ENCODE peak calls at places on chromosomes 12 and 14, in nine cellular contexts. One of them, this sample, is unnamed.

GRCh38 chr12:101297661-101298060 is 17.8 kb downstream of the UTP20 start:
- DNase-seq in cardiac muscle cell: no peak
- DNase-seq in CD8-positive, alpha-beta T cell: no peak
- DNase-seq in AG09319: no peak
- DNase-seq in AG04450: no peak
- DNase-seq in astrocyte of the cerebellum: no peak
- DNase-seq in heart right ventricle: no peak
- DNase-seq in omental fat pad: no peak
- DNase-seq in Peyer's patch: no peak
- DNase-seq in this sample: no peak

GRCh38 chr14:32434880-32435279 is 105.8 kb downstream of the AKAP6 start:
- DNase-seq in cardiac muscle cell: no peak
- DNase-seq in CD8-positive, alpha-beta T cell: no peak
- DNase-seq in AG09319: no peak
- DNase-seq in AG04450: no peak
- DNase-seq in astrocyte of the cerebellum: no peak
- DNase-seq in heart right ventricle: no peak
- DNase-seq in omental fat pad: no peak
- DNase-seq in Peyer's patch: no peak
- DNase-seq in this sample: no peak

GRCh38 chr12:53048780-53049401 is 974 bp upstream of the TNS2 start:
- DNase-seq in cardiac muscle cell: peak; percentile 84
- DNase-seq in CD8-positive, alpha-beta T cell: no peak
- DNase-seq in AG09319: no peak
- DNase-seq in AG04450: no peak
- DNase-seq in astrocyte of the cerebellum: no peak
- DNase-seq in heart right ventricle: peak; percentile 83
- DNase-seq in omental fat pad: no peak
- DNase-seq in Peyer's patch: peak; percentile 64
- DNase-seq in this sample: no peak

GRCh38 chr12:110639336-110640178 is 25.6 kb downstream of the TCTN1 start:
- DNase-seq in cardiac muscle cell: no peak
- DNase-seq in CD8-positive, alpha-beta T cell: no peak
- DNase-seq in AG09319: peak; percentile 14
- DNase-seq in AG04450: peak; percentile 41
- DNase-seq in astrocyte of the cerebellum: peak; percentile 34
- DNase-seq in heart right ventricle: no peak
- DNase-seq in omental fat pad: no peak
- DNase-seq in Peyer's patch: no peak
- DNase-seq in this sample: no peak

GRCh38 chr14:99028041-99028440 is 244.0 kb downstream of the BCL11B start:
- DNase-seq in cardiac muscle cell: no peak
- DNase-seq in CD8-positive, alpha-beta T cell: no peak
- DNase-seq in AG09319: no peak
- DNase-seq in AG04450: no peak
- DNase-seq in astrocyte of the cerebellum: no peak
- DNase-seq in heart right ventricle: no peak
- DNase-seq in omental fat pad: no peak
- DNase-seq in Peyer's patch: no peak
- DNase-seq in this sample: no peak

GRCh38 chr12:11978985-11979384 is 91.8 kb upstream of the BCL2L14 start:
- DNase-seq in cardiac muscle cell: no peak
- DNase-seq in CD8-positive, alpha-beta T cell: no peak
- DNase-seq in AG09319: no peak
- DNase-seq in AG04450: no peak
- DNase-seq in astrocyte of the cerebellum: no peak
- DNase-seq in heart right ventricle: no peak
- DNase-seq in omental fat pad: no peak
- DNase-seq in Peyer's patch: no peak
- DNase-seq in this sample: no peak

GRCh38 chr12:47935196-47935595 is 28.2 kb upstream of the TMEM106C start:
- DNase-seq in cardiac muscle cell: peak; percentile 26
- DNase-seq in CD8-positive, alpha-beta T cell: no peak
- DNase-seq in AG09319: peak; percentile 83
- DNase-seq in AG04450: peak; percentile 72
- DNase-seq in astrocyte of the cerebellum: peak; percentile 38
- DNase-seq in heart right ventricle: peak; percentile 55
- DNase-seq in omental fat pad: no peak
- DNase-seq in Peyer's patch: peak; percentile 56
- DNase-seq in this sample: no peak

GRCh38 chr14:38989917-38990546 is 113.0 kb downstream of the SEC23A start:
- DNase-seq in cardiac muscle cell: no peak
- DNase-seq in CD8-positive, alpha-beta T cell: no peak
- DNase-seq in AG09319: no peak
- DNase-seq in AG04450: no peak
- DNase-seq in astrocyte of the cerebellum: no peak
- DNase-seq in heart right ventricle: no peak
- DNase-seq in omental fat pad: no peak
- DNase-seq in Peyer's patch: no peak
- DNase-seq in this sample: no peak

GRCh38 chr14:54894995-54895394 is 7.6 kb downstream of the GCH1 start:
- DNase-seq in cardiac muscle cell: no peak
- DNase-seq in CD8-positive, alpha-beta T cell: no peak
- DNase-seq in AG09319: no peak
- DNase-seq in AG04450: no peak
- DNase-seq in astrocyte of the cerebellum: no peak
- DNase-seq in heart right ventricle: no peak
- DNase-seq in omental fat pad: no peak
- DNase-seq in Peyer's patch: no peak
- DNase-seq in this sample: no peak

GRCh38 chr14:96121660-96122395 is 82.7 kb downstream of the C14orf132 start:
- DNase-seq in cardiac muscle cell: no peak
- DNase-seq in CD8-positive, alpha-beta T cell: no peak
- DNase-seq in AG09319: no peak
- DNase-seq in AG04450: peak; percentile 81
- DNase-seq in astrocyte of the cerebellum: no peak
- DNase-seq in heart right ventricle: no peak
- DNase-seq in omental fat pad: no peak
- DNase-seq in Peyer's patch: no peak
- DNase-seq in this sample: no peak

GRCh38 chr12:20523658-20524057 is 155.3 kb downstream of the PDE3A start:
- DNase-seq in cardiac muscle cell: no peak
- DNase-seq in CD8-positive, alpha-beta T cell: no peak
- DNase-seq in AG09319: no peak
- DNase-seq in AG04450: no peak
- DNase-seq in astrocyte of the cerebellum: no peak
- DNase-seq in heart right ventricle: no peak
- DNase-seq in omental fat pad: no peak
- DNase-seq in Peyer's patch: no peak
- DNase-seq in this sample: no peak

GRCh38 chr12:74108729-74109128 is 428.9 kb upstream of the ATXN7L3B start:
- DNase-seq in cardiac muscle cell: no peak
- DNase-seq in CD8-positive, alpha-beta T cell: no peak
- DNase-seq in AG09319: no peak
- DNase-seq in AG04450: no peak
- DNase-seq in astrocyte of the cerebellum: no peak
- DNase-seq in heart right ventricle: no peak
- DNase-seq in omental fat pad: no peak
- DNase-seq in Peyer's patch: no peak
- DNase-seq in this sample: no peak

GRCh38 chr14:77598366-77599050 is 17.9 kb downstream of the SPTLC2 start:
- DNase-seq in cardiac muscle cell: no peak
- DNase-seq in CD8-positive, alpha-beta T cell: peak; percentile 40
- DNase-seq in AG09319: no peak
- DNase-seq in AG04450: no peak
- DNase-seq in astrocyte of the cerebellum: no peak
- DNase-seq in heart right ventricle: no peak
- DNase-seq in omental fat pad: no peak
- DNase-seq in Peyer's patch: peak; percentile 69
- DNase-seq in this sample: no peak

GRCh38 chr14:77003960-77004710 is 24.4 kb downstream of the IRF2BPL start:
- DNase-seq in cardiac muscle cell: no peak
- DNase-seq in CD8-positive, alpha-beta T cell: no peak
- DNase-seq in AG09319: no peak
- DNase-seq in AG04450: no peak
- DNase-seq in astrocyte of the cerebellum: no peak
- DNase-seq in heart right ventricle: no peak
- DNase-seq in omental fat pad: no peak
- DNase-seq in Peyer's patch: no peak
- DNase-seq in this sample: no peak

GRCh38 chr12:113197518-113198077 is 12.1 kb downstream of the RITA1 start:
- DNase-seq in cardiac muscle cell: no peak
- DNase-seq in CD8-positive, alpha-beta T cell: no peak
- DNase-seq in AG09319: no peak
- DNase-seq in AG04450: no peak
- DNase-seq in astrocyte of the cerebellum: no peak
- DNase-seq in heart right ventricle: no peak
- DNase-seq in omental fat pad: no peak
- DNase-seq in Peyer's patch: no peak
- DNase-seq in this sample: no peak

GRCh38 chr12:55693323-55694187 is 14.1 kb downstream of the ITGA7 start:
- DNase-seq in cardiac muscle cell: no peak
- DNase-seq in CD8-positive, alpha-beta T cell: no peak
- DNase-seq in AG09319: no peak
- DNase-seq in AG04450: no peak
- DNase-seq in astrocyte of the cerebellum: no peak
- DNase-seq in heart right ventricle: no peak
- DNase-seq in omental fat pad: no peak
- DNase-seq in Peyer's patch: no peak
- DNase-seq in this sample: no peak

DNA sequence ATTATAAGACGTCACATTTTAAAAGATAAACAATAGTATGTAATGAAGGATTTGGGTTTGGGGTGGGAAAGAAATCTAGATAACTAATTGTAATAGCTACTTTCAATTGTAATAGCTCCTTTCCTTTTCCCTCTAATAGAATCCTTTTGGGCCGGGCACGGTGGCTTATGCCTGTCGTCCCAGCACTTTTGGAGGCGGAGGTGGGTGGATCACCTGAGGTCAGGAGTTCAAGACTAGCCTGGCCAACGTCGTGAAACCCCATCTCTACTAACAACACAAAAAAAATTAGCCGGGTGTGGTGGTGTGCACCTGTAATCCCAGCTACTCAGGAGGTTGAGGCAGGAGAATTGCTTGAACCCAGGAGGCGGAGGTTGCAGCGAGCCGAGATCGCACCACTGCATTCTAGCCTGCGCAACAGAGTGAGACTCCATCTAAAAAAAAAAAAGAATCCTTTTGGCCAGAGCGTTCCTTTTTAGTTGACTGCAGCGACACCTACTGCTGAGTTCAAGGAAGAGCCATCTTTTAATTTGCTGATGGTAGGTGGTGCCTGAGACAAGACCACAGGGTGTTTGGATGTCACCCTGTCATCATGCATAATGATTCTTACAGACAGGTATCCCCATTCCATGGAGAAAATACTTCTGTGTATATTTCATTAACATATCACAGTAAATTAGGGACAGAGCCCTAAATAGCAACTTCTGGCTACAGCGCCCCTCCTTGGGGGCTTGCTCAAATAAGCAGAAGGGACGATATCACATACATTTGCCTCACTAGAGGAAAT is 79.5 kb downstream of the ARMH4 start:
- DNase-seq in cardiac muscle cell: peak; percentile 75
- DNase-seq in CD8-positive, alpha-beta T cell: peak; percentile 31
- DNase-seq in AG09319: peak; percentile 25
- DNase-seq in AG04450: peak; percentile 56
- DNase-seq in astrocyte of the cerebellum: peak; percentile 53
- DNase-seq in heart right ventricle: no peak
- DNase-seq in omental fat pad: no peak
- DNase-seq in Peyer's patch: peak; percentile 52
- DNase-seq in this sample: peak; percentile 54
- TF ChIP-seq CTCF in cardiac muscle cell: peak; percentile 71
- TF ChIP-seq CTCF in CD8-positive, alpha-beta T cell: peak; percentile 56
- TF ChIP-seq CTCF in AG09319: peak; percentile 73
- TF ChIP-seq CTCF in AG04450: peak; percentile 80
- TF ChIP-seq CTCF in astrocyte of the cerebellum: peak; percentile 70
- TF ChIP-seq CTCF in heart right ventricle: peak; percentile 82
- TF ChIP-seq CTCF in omental fat pad: peak; percentile 10
- TF ChIP-seq CTCF in Peyer's patch: peak; percentile 64
- TF ChIP-seq CTCF in this sample: peak; percentile 77

GRCh38 chr12:57224973-57225679 is 4.4 kb upstream of the SHMT2 start:
- DNase-seq in cardiac muscle cell: peak; percentile 59
- DNase-seq in CD8-positive, alpha-beta T cell: peak; percentile 86
- DNase-seq in AG09319: no peak
- DNase-seq in AG04450: no peak
- DNase-seq in astrocyte of the cerebellum: no peak
- DNase-seq in heart right ventricle: peak; percentile 61
- DNase-seq in omental fat pad: no peak
- DNase-seq in Peyer's patch: peak; percentile 74
- DNase-seq in this sample: no peak
- TF ChIP-seq CTCF in cardiac muscle cell: peak; percentile 65
- TF ChIP-seq CTCF in CD8-positive, alpha-beta T cell: peak; percentile 61
- TF ChIP-seq CTCF in AG09319: peak; percentile 6
- TF ChIP-seq CTCF in AG04450: peak; percentile 34
- TF ChIP-seq CTCF in astrocyte of the cerebellum: peak; percentile 60
- TF ChIP-seq CTCF in heart right ventricle: peak; percentile 61
- TF ChIP-seq CTCF in omental fat pad: peak; percentile 32
- TF ChIP-seq CTCF in Peyer's patch: peak; percentile 71
- TF ChIP-seq CTCF in this sample: no peak

GRCh38 chr12:122128481-122128880 is 45.5 kb downstream of the IL31 start:
- DNase-seq in cardiac muscle cell: no peak
- DNase-seq in CD8-positive, alpha-beta T cell: no peak
- DNase-seq in AG09319: no peak
- DNase-seq in AG04450: no peak
- DNase-seq in astrocyte of the cerebellum: no peak
- DNase-seq in heart right ventricle: no peak
- DNase-seq in omental fat pad: no peak
- DNase-seq in Peyer's patch: no peak
- DNase-seq in this sample: no peak

GRCh38 chr12:122125452-122126341 is 47.1 kb downstream of the MLXIP start:
- DNase-seq in cardiac muscle cell: no peak
- DNase-seq in CD8-positive, alpha-beta T cell: no peak
- DNase-seq in AG09319: no peak
- DNase-seq in AG04450: no peak
- DNase-seq in astrocyte of the cerebellum: no peak
- DNase-seq in heart right ventricle: no peak
- DNase-seq in omental fat pad: no peak
- DNase-seq in Peyer's patch: no peak
- DNase-seq in this sample: no peak

GRCh38 chr12:122127839-122128238 is 46.2 kb downstream of the IL31 start:
- DNase-seq in cardiac muscle cell: no peak
- DNase-seq in CD8-positive, alpha-beta T cell: no peak
- DNase-seq in AG09319: no peak
- DNase-seq in AG04450: no peak
- DNase-seq in astrocyte of the cerebellum: no peak
- DNase-seq in heart right ventricle: no peak
- DNase-seq in omental fat pad: no peak
- DNase-seq in Peyer's patch: no peak
- DNase-seq in this sample: no peak

GRCh38 chr12:122126342-122126635 is 47.7 kb downstream of the IL31 start:
- DNase-seq in cardiac muscle cell: no peak
- DNase-seq in CD8-positive, alpha-beta T cell: no peak
- DNase-seq in AG09319: no peak
- DNase-seq in AG04450: no peak
- DNase-seq in astrocyte of the cerebellum: no peak
- DNase-seq in heart right ventricle: no peak
- DNase-seq in omental fat pad: no peak
- DNase-seq in Peyer's patch: no peak
- DNase-seq in this sample: no peak

GRCh38 chr12:122126713-122127597 is 47.1 kb downstream of the IL31 start:
- DNase-seq in cardiac muscle cell: no peak
- DNase-seq in CD8-positive, alpha-beta T cell: no peak
- DNase-seq in AG09319: no peak
- DNase-seq in AG04450: no peak
- DNase-seq in astrocyte of the cerebellum: no peak
- DNase-seq in heart right ventricle: no peak
- DNase-seq in omental fat pad: no peak
- DNase-seq in Peyer's patch: peak; percentile 71
- DNase-seq in this sample: no peak
- TF ChIP-seq CTCF in cardiac muscle cell: no peak
- TF ChIP-seq CTCF in CD8-positive, alpha-beta T cell: no peak
- TF ChIP-seq CTCF in AG09319: no peak
- TF ChIP-seq CTCF in AG04450: peak; percentile 18
- TF ChIP-seq CTCF in astrocyte of the cerebellum: no peak
- TF ChIP-seq CTCF in heart right ventricle: peak; percentile 31
- TF ChIP-seq CTCF in omental fat pad: no peak
- TF ChIP-seq CTCF in Peyer's patch: peak; percentile 58
- TF ChIP-seq CTCF in this sample: no peak

GRCh38 chr14:24852312-24853060 is 197.5 kb downstream of the STXBP6 start:
- DNase-seq in cardiac muscle cell: no peak
- DNase-seq in CD8-positive, alpha-beta T cell: no peak
- DNase-seq in AG09319: no peak
- DNase-seq in AG04450: no peak
- DNase-seq in astrocyte of the cerebellum: no peak
- DNase-seq in heart right ventricle: no peak
- DNase-seq in omental fat pad: no peak
- DNase-seq in Peyer's patch: peak; percentile 68
- DNase-seq in this sample: no peak
- TF ChIP-seq CTCF in cardiac muscle cell: no peak
- TF ChIP-seq CTCF in CD8-positive, alpha-beta T cell: no peak
- TF ChIP-seq CTCF in AG09319: no peak
- TF ChIP-seq CTCF in AG04450: peak; percentile 5
- TF ChIP-seq CTCF in astrocyte of the cerebellum: no peak
- TF ChIP-seq CTCF in heart right ventricle: no peak
- TF ChIP-seq CTCF in omental fat pad: no peak
- TF ChIP-seq CTCF in Peyer's patch: peak; percentile 43
- TF ChIP-seq CTCF in this sample: no peak

This sample was measured in mesothelial cell of epicardium.